ENCODE peak calls at places on chromosome 9, in nine cellular contexts. Q, J, D, S, B, Z, U, H and A are unnamed samples.

GRCh38 chr9:120971938-120972337 is 45.3 kb upstream of the TRAF1 start:
- DNase-seq in Q (no peak), J (no peak), D (no peak), S (no peak), B (peak), Z (no peak), U (no peak), H (peak), A (no peak)

GRCh38 chr9:38362912-38363588 is 29.5 kb upstream of the ALDH1B1 start:
- DNase-seq in Q (peak), J (peak), D (peak), S (peak), B (peak), Z (peak), U (no peak), H (peak), A (peak)

GRCh38 chr9:87389936-87390335 is 107.7 kb upstream of the DAPK1 start:
- DNase-seq in Q (no peak), J (no peak), D (no peak), S (peak), B (no peak), Z (no peak), U (no peak), H (no peak), A (peak)

GRCh38 chr9:12775963-12776774 is 1.3 kb downstream of the LURAP1L start:
- DNase-seq in Q (peak), J (peak), D (peak), S (peak), B (peak), Z (peak), U (peak), H (peak), A (peak)

GRCh38 chr9:98142182-98142924 is 23.3 kb upstream of the TRIM14 start:
- DNase-seq in Q (no peak), J (peak), D (no peak), S (no peak), B (no peak), Z (no peak), U (no peak), H (no peak), A (no peak)

GRCh38 chr9:7510209-7510608 is 289.4 kb downstream of the DMAC1 start:
- DNase-seq in Q (no peak), J (no peak), D (no peak), S (no peak), B (no peak), Z (peak), U (no peak), H (no peak), A (no peak)

GRCh38 chr9:28598396-28598795 is 1025.1 kb upstream of the C9orf72 start:
- DNase-seq in Q (peak), J (peak), D (no peak), S (no peak), B (no peak), Z (no peak), U (no peak), H (no peak), A (no peak)

GRCh38 chr9:122939611-122940010 is 1.2 kb upstream of the RABGAP1 start:
- DNase-seq in Q (no peak), J (no peak), D (no peak), S (no peak), B (no peak), Z (no peak), U (no peak), H (no peak), A (no peak)

GRCh38 chr9:98784855-98785254 is 11.5 kb downstream of the ANKS6 start:
- DNase-seq in Q (no peak), J (no peak), D (no peak), S (no peak), B (no peak), Z (no peak), U (no peak), H (no peak), A (no peak)

GRCh38 chr9:21696411-21696865 is 106.0 kb upstream of the MTAP start:
- DNase-seq in Q (no peak), J (no peak), D (no peak), S (peak), B (no peak), Z (no peak), U (no peak), H (no peak), A (no peak)

GRCh38 chr9:76087978-76088377 is 197.5 kb downstream of the PCSK5 start:
- DNase-seq in Q (no peak), J (no peak), D (no peak), S (no peak), B (no peak), Z (no peak), U (no peak), H (no peak), A (no peak)

GRCh38 chr9:76086521-76086920 is 196.0 kb downstream of the PCSK5 start:
- DNase-seq in Q (no peak), J (no peak), D (no peak), S (peak), B (no peak), Z (peak), U (no peak), H (no peak), A (no peak)

GRCh38 chr9:76090330-76090729 is 199.9 kb downstream of the PCSK5 start:
- DNase-seq in Q (no peak), J (no peak), D (no peak), S (no peak), B (no peak), Z (no peak), U (no peak), H (no peak), A (no peak)

GRCh38 chr9:76082062-76082461 is 191.6 kb downstream of the PCSK5 start:
- DNase-seq in Q (no peak), J (no peak), D (no peak), S (no peak), B (no peak), Z (peak), U (no peak), H (no peak), A (no peak)

DNA sequence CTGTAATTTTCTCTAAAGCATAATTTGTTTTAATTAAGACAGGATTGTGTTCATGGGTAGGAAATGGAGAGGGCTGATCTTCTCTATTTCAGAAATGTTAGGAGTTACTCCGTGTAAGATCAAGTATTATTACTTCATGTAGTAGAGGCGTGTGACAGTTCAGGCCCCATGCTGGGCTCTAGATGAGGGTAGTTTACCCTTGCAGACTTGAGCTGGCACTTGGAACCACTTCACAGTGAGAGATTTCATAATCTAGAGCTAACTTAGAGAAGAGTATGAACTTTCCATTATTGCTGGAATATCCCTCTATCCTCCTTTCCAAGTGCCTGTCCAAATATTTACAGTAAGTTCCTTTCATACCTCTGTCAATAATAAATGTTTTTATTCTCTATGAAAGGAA is 195.1 kb downstream of the PCSK5 start:
- DNase-seq in Q (no peak), J (no peak), D (no peak), S (peak), B (no peak), Z (no peak), U (no peak), H (no peak), A (no peak)
- TF ChIP-seq CTCF in Q (no peak), J (no peak), D (no peak), S (no peak), B (no peak), Z (no peak), U (no peak), H (no peak), A (no peak)

GRCh38 chr9:114207845-114208244 is 52.5 kb downstream of the COL27A1 start:
- DNase-seq in Q (no peak), J (no peak), D (no peak), S (no peak), B (no peak), Z (no peak), U (no peak), H (no peak), A (no peak)
- TF ChIP-seq CTCF in Q (no peak), J (no peak), D (no peak), S (no peak), B (no peak), Z (no peak), U (no peak), H (no peak), A (no peak)

DNA sequence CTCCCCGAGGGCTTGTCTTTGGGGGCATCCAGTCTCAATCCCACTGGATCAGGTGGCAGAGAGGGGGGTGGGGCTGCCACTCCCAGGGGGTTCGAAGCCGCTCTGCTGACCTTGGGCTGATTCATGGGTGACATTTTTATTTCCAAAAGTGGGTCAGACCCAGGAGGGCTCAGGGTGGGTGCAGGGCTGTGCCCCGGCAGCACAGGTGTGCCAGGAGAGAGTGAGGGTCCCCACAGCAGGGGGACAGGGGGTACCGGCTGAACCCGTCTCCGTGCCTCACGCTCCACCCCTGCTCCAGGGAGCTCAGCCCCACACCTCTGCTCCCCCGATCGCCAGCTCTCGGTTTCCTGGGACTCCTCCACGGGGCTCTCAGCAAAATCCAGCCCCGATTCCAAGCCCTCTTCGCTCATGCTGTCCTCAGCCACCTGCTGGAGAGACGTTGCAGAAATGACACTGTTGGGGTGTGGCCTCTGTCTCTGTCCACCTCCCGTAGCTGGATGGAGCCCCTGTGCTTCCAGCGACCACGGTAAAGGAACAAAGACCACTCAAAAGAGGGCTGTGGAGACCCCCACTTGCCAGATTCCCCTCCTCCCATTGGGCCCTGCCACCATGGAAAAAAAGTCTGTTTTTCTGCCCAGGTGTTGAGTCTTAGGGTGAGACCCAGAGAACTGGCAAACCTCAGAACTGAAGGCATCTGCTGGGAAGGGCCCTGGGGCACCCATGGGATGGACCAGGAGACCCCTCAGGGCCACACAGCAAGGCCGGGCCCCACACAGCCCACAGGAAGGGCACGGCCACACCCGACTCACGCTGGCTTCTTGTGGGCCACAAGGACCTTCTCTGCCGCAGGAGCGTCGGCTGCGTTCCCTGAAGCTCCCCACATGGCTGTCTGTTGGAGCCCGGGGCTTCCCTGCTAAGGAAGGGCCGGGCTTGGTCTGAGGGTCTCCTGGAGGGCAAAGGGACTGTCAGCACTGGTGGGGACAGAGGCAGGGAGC is 10.6 kb upstream of the QSOX2 start:
- DNase-seq in Q (no peak), J (no peak), D (no peak), S (no peak), B (no peak), Z (no peak), U (no peak), H (no peak), A (no peak)
- TF ChIP-seq CTCF in Q (no peak), J (no peak), D (peak), S (peak), B (no peak), Z (no peak), U (no peak), H (peak), A (no peak)

GRCh38 chr9:128636024-128636390 is 20.6 kb downstream of the DYNC2I2 start:
- DNase-seq in Q (no peak), J (peak), D (no peak), S (no peak), B (no peak), Z (no peak), U (no peak), H (no peak), A (no peak)
- TF ChIP-seq CTCF in Q (no peak), J (peak), D (no peak), S (peak), B (no peak), Z (no peak), U (no peak), H (no peak), A (no peak)

GRCh38 chr9:130895481-130896232 is 955 bp downstream of the QRFP start:
- DNase-seq in Q (no peak), J (no peak), D (no peak), S (peak), B (no peak), Z (no peak), U (no peak), H (no peak), A (no peak)
- TF ChIP-seq CTCF in Q (no peak), J (no peak), D (no peak), S (peak), B (no peak), Z (no peak), U (no peak), H (no peak), A (no peak)

GRCh38 chr9:111074395-111074794 is 36.1 kb upstream of the LPAR1 start:
- DNase-seq in Q (no peak), J (no peak), D (no peak), S (peak), B (no peak), Z (no peak), U (no peak), H (no peak), A (no peak)
- TF ChIP-seq CTCF in Q (no peak), J (no peak), D (no peak), S (peak), B (no peak), Z (no peak), U (no peak), H (no peak), A (no peak)